ENCODE peak calls at places on chromosomes 6 and 20, in ten cellular contexts. O is left lung; U is CD8-positive, alpha-beta memory T cell; W is A549; J is K562; A is NT2/D1; Z is upper lobe of right lung; D is right lobe of liver; X is H9; Q is GM23248. E is an unnamed sample. For H3K4me1, the result is how much of the 10 kb centered on the place peaks cover.

GRCh38 chr6:126824226-126824625 is 294.2 kb upstream of the RSPO3 start:
- DNase-seq in O (no peak), U (no peak), W (no peak), J (no peak), A (no peak), Z (no peak), D (no peak), X (no peak), Q (no peak), E (no peak)

GRCh38 chr20:4119854-4120209 is 104.5 kb upstream of the RNF24 start:
- DNase-seq in O (no peak), U (no peak), W (no peak), J (no peak), A (no peak), Z (no peak), D (no peak), X (no peak), Q (peak), E (no peak)

GRCh38 chr6:117272032-117272866 is 6.9 kb downstream of the VGLL2 start:
- DNase-seq in O (no peak), U (no peak), W (no peak), J (no peak), A (no peak), Z (no peak), D (no peak), X (peak), Q (no peak), E (no peak)

GRCh38 chr6:50305660-50306059 is 255.9 kb upstream of the DEFB112 start:
- DNase-seq in O (no peak), U (no peak), W (no peak), J (no peak), A (no peak), Z (no peak), D (no peak), X (no peak), Q (no peak), E (no peak)

GRCh38 chr6:18350271-18350670 is 36.9 kb upstream of the RNF144B start:
- DNase-seq in O (no peak), U (no peak), W (no peak), J (no peak), A (no peak), Z (peak), D (no peak), X (no peak), Q (no peak), E (no peak)

GRCh38 chr20:63782051-63782471 is 42.5 kb downstream of the SLC2A4RG start:
- DNase-seq in O (no peak), U (peak), W (no peak), J (no peak), A (no peak), Z (no peak), D (no peak), X (no peak), Q (no peak), E (no peak)

GRCh38 chr6:84455630-84456029 is 228.2 kb upstream of the CEP162 start:
- DNase-seq in O (no peak), U (no peak), W (no peak), J (no peak), A (no peak), Z (no peak), D (no peak), X (no peak), Q (peak), E (no peak)

GRCh38 chr20:33673411-33674293 is 576 bp downstream of the NECAB3 start:
- DNase-seq in O (no peak), U (no peak), W (peak), J (peak), A (no peak), Z (no peak), D (peak), X (no peak), Q (peak), E (peak)

GRCh38 chr20:2752631-2753455 is 47.6 kb downstream of the CPXM1 start:
- DNase-seq in O (no peak), U (peak), W (peak), J (peak), A (peak), Z (no peak), D (peak), X (peak), Q (peak), E (no peak)

GRCh38 chr6:25138697-25139051 is 140.5 kb upstream of the CARMIL1 start:
- DNase-seq in O (no peak), U (peak), W (no peak), J (no peak), A (no peak), Z (no peak), D (no peak), X (no peak), Q (peak), E (no peak)

GRCh38 chr6:150537481-150537880 is 62.2 kb upstream of the PLEKHG1 start:
- DNase-seq in O (no peak), U (no peak), W (no peak), J (no peak), A (no peak), Z (no peak), D (no peak), X (no peak), Q (no peak), E (no peak)

GRCh38 chr6:39102024-39102820 is 12.8 kb downstream of the SAYSD1 start:
- DNase-seq in O (no peak), U (no peak), W (no peak), J (peak), A (no peak), Z (peak), D (no peak), X (peak), Q (peak), E (no peak)

GRCh38 chr6:170438402-170438753 is 114.7 kb downstream of the PSMB1 start:
- DNase-seq in O (peak), U (peak), W (peak), J (peak), A (peak), Z (peak), D (peak), X (peak), Q (peak), E (peak)

GRCh38 chr20:8132632-8133587 is 844 bp downstream of the PLCB1 start:
- DNase-seq in O (peak), U (peak), W (no peak), J (no peak), A (no peak), Z (peak), D (peak), X (peak), Q (peak), E (peak)

GRCh38 chr20:13694420-13695150 is 55.9 kb upstream of the TASP1 start:
- DNase-seq in O (peak), U (no peak), W (no peak), J (no peak), A (no peak), Z (no peak), D (peak), X (no peak), Q (no peak), E (no peak)

GRCh38 chr6:101663099-101663498 is 269.6 kb downstream of the GRIK2 start:
- DNase-seq in O (no peak), U (no peak), W (no peak), J (no peak), A (no peak), Z (no peak), D (no peak), X (no peak), Q (no peak), E (no peak)

GRCh38 chr20:674936-675452 is 608 bp downstream of the SCRT2 start:
- DNase-seq in O (no peak), U (no peak), W (no peak), J (no peak), A (no peak), Z (no peak), D (no peak), X (no peak), Q (no peak), E (no peak)

GRCh38 chr20:13312300-13312699 is 91.2 kb downstream of the ISM1 start:
- DNase-seq in O (no peak), U (no peak), W (no peak), J (no peak), A (no peak), Z (no peak), D (no peak), X (no peak), Q (peak), E (no peak)

GRCh38 chr20:8223096-8223870 is 91.2 kb downstream of the PLCB1 start:
- DNase-seq in O (no peak), U (no peak), W (no peak), J (no peak), A (no peak), Z (no peak), D (no peak), X (no peak), Q (peak), E (no peak)

GRCh38 chr6:104537185-104537584 is 322.5 kb downstream of the HACE1 start:
- DNase-seq in O (no peak), U (no peak), W (no peak), J (no peak), A (no peak), Z (no peak), D (no peak), X (no peak), Q (peak), E (no peak)

GRCh38 chr20:46250772-46251171 is 57.5 kb downstream of the CDH22 start:
- DNase-seq in O (no peak), U (no peak), W (no peak), J (no peak), A (no peak), Z (no peak), D (no peak), X (no peak), Q (no peak), E (no peak)

GRCh38 chr20:34896086-34896551 is 19.7 kb downstream of the ACSS2 start:
- DNase-seq in O (no peak), U (no peak), W (no peak), J (no peak), A (no peak), Z (no peak), D (no peak), X (no peak), Q (no peak), E (no peak)

GRCh38 chr20:20799913-20800312 is 87.5 kb upstream of the RALGAPA2 start:
- DNase-seq in O (no peak), U (no peak), W (no peak), J (no peak), A (no peak), Z (no peak), D (no peak), X (no peak), Q (no peak), E (no peak)

GRCh38 chr6:169940554-169941290 is 189.3 kb downstream of the ERMARD start:
- DNase-seq in O (no peak), U (no peak), W (no peak), J (no peak), A (no peak), Z (no peak), D (no peak), X (no peak), Q (no peak), E (no peak)

GRCh38 chr6:34412054-34412453 is 13.8 kb downstream of the RPS10 start:
- DNase-seq in O (no peak), U (no peak), W (no peak), J (no peak), A (no peak), Z (no peak), D (no peak), X (no peak), Q (no peak), E (no peak)

GRCh38 chr20:53660078-53660909 is 66.7 kb upstream of the ZNF217 start:
- DNase-seq in O (peak), U (no peak), W (peak), J (no peak), A (no peak), Z (no peak), D (no peak), X (peak), Q (peak), E (no peak)

GRCh38 chr6:148509789-148510581 is 167.3 kb downstream of the SASH1 start:
- DNase-seq in O (peak), U (no peak), W (no peak), J (no peak), A (no peak), Z (no peak), D (no peak), X (no peak), Q (peak), E (no peak)

GRCh38 chr6:165568326-165568725 is 94.7 kb downstream of the PDE10A start:
- DNase-seq in O (no peak), U (no peak), W (no peak), J (no peak), A (no peak), Z (no peak), D (no peak), X (no peak), Q (no peak), E (no peak)

GRCh38 chr20:3993109-3993508 is 22.2 kb downstream of the RNF24 start:
- DNase-seq in O (no peak), U (no peak), W (no peak), J (no peak), A (no peak), Z (no peak), D (no peak), X (no peak), Q (no peak), E (no peak)

GRCh38 chr20:58039569-58040092 is 188.8 kb downstream of the ANKRD60 start:
- DNase-seq in O (no peak), U (no peak), W (no peak), J (no peak), A (no peak), Z (no peak), D (no peak), X (no peak), Q (no peak), E (no peak)

GRCh38 chr20:38883981-38884733 is 42.1 kb upstream of the FAM83D start:
- DNase-seq in O (no peak), U (no peak), W (no peak), J (no peak), A (no peak), Z (peak), D (no peak), X (no peak), Q (no peak), E (no peak)

GRCh38 chr20:3045042-3045815 is 623 bp upstream of the MRPS26 start:
- DNase-seq in O (peak), U (no peak), W (peak), J (peak), A (no peak), Z (no peak), D (no peak), X (peak), Q (peak), E (peak)

GRCh38 chr20:49283176-49283702 is 5.4 kb upstream of the ZNFX1 start:
- DNase-seq in O (no peak), U (peak), W (no peak), J (peak), A (no peak), Z (no peak), D (no peak), X (no peak), Q (no peak), E (no peak)

GRCh38 chr6:24558516-24558915 is 63.7 kb downstream of the ALDH5A1 start:
- DNase-seq in O (no peak), U (no peak), W (no peak), J (no peak), A (no peak), Z (no peak), D (no peak), X (no peak), Q (no peak), E (no peak)

GRCh38 chr6:64955435-64955848 is 751.6 kb downstream of the EYS start:
- DNase-seq in O (no peak), U (no peak), W (no peak), J (no peak), A (no peak), Z (no peak), D (no peak), X (no peak), Q (no peak), E (no peak)

GRCh38 chr20:3413393-3413889 is 6.0 kb upstream of the DNAAF9 start:
- DNase-seq in O (no peak), U (no peak), W (no peak), J (no peak), A (no peak), Z (no peak), D (peak), X (no peak), Q (no peak), E (no peak)

GRCh38 chr6:112416885-112417284 is 69.8 kb downstream of the RFPL4B start:
- DNase-seq in O (no peak), U (no peak), W (no peak), J (no peak), A (no peak), Z (no peak), D (no peak), X (no peak), Q (peak), E (no peak)

GRCh38 chr6:6001443-6001842 is 5.3 kb downstream of the NRN1 start:
- DNase-seq in O (no peak), U (no peak), W (no peak), J (no peak), A (no peak), Z (no peak), D (no peak), X (no peak), Q (peak), E (no peak)
- H3K4me1 ChIP-seq in O (half or more), U (half or more), W (under half), J (under half), A (under half), Z (under half), D (under half), X (under half), Q (under half), E (under half)

GRCh38 chr20:59150821-59151251 is 12.8 kb upstream of the ZNF831 start:
- DNase-seq in O (no peak), U (no peak), W (no peak), J (no peak), A (no peak), Z (no peak), D (no peak), X (no peak), Q (no peak), E (no peak)
- H3K4me1 ChIP-seq in O (under half), U (half or more), W (under half), J (under half), A (under half), Z (under half), D (under half), X (under half), Q (under half), E (under half)

GRCh38 chr6:6682225-6682624 is 93.7 kb downstream of the LY86 start:
- DNase-seq in O (no peak), U (no peak), W (no peak), J (no peak), A (no peak), Z (no peak), D (no peak), X (no peak), Q (no peak), E (no peak)
- H3K4me1 ChIP-seq in O (half or more), U (under half), W (under half), J (under half), A (under half), Z (under half), D (half or more), X (under half), Q (under half), E (under half)

DNA sequence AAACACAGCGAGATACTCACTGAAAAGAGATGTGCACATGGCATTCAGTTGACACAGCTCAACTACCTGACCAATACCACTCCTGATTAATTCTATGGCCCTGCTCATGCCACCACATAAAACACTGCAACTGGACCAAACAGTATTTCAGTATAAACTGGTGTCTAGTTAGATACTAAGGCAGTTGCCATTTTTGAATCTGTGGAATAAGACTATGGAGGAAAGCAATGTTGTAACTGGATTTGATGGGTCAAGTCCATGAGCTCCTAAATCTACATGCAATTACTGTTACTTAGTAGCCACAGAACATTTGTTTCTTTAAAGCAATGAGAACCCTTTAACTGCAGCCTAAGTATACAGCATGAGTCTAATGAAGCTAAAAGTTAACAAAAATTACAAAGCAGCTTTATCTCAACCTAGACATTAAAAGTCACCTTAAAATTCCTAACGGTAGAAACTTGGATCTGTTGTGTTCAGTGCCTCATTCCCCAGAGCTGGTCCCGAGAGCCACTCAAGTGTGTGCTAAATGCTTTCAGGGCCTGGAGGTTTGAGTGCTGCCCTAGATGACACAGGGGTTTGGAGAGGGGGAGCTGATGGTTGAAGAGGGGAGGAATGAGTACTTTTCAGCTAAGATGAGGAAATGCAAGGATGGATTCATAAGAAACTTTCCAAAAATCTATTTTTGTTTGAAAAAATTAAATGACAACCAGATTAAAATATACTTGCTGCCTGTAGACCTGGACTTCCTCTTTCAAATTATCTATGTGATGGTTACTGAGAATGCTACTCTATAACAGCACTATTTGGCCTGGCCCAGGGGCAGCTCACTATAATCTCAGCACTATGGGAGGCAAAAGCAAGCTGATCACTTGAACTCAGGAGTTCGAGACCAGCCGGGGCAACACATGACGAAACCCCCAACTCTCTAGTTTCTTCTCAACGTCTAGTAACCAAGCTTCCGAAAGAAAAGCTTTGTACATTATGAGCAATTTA is 15.6 kb downstream of the SNX5 start:
- DNase-seq in O (no peak), U (no peak), W (no peak), J (no peak), A (no peak), Z (no peak), D (no peak), X (no peak), Q (no peak), E (no peak)
- H3K4me1 ChIP-seq in O (under half), U (under half), W (under half), J (under half), A (under half), Z (under half), D (under half), X (under half), Q (under half), E (under half)

GRCh38 chr6:156658186-156658585 is 119.0 kb upstream of the ARID1B start:
- DNase-seq in O (peak), U (no peak), W (no peak), J (no peak), A (no peak), Z (no peak), D (no peak), X (no peak), Q (peak), E (peak)
- H3K4me1 ChIP-seq in O (under half), U (under half), W (under half), J (under half), A (under half), Z (under half), D (under half), X (under half), Q (under half), E (under half)

GRCh38 chr6:30748851-30749540 is 4.6 kb upstream of the IER3 start:
- DNase-seq in O (no peak), U (no peak), W (no peak), J (no peak), A (no peak), Z (no peak), D (no peak), X (no peak), Q (peak), E (no peak)

GRCh38 chr6:30750379-30750668 is 6.0 kb upstream of the IER3 start:
- DNase-seq in O (no peak), U (no peak), W (no peak), J (no peak), A (no peak), Z (no peak), D (no peak), X (no peak), Q (no peak), E (no peak)

GRCh38 chr6:30747300-30747687 is 2.9 kb upstream of the IER3 start:
- DNase-seq in O (no peak), U (no peak), W (no peak), J (no peak), A (no peak), Z (no peak), D (no peak), X (no peak), Q (no peak), E (no peak)

GRCh38 chr6:30749554-30750378 is 5.4 kb upstream of the IER3 start:
- DNase-seq in O (no peak), U (no peak), W (no peak), J (no peak), A (no peak), Z (no peak), D (no peak), X (no peak), Q (no peak), E (no peak)

DNA sequence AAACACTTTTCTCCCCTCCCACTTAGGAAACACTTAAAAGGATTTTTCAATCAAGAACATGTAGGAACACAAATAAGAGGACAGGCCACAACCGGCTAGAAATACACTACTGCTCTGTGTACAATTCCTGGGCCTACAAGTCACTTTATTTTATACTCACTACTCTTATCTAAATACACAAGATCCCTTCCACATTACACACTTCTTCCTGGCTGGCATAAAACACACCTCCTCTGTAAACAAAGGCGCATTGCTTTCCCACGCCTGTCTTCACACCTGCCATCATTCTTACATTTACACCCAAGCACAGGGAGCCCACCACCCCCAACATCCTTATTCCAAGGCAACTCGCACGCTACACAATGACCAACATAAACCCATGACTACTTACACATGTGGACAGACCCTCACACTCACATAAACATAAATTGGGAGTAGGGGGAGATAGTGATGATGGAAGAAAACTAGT is 4.0 kb upstream of the IER3 start:
- DNase-seq in O (no peak), U (no peak), W (no peak), J (no peak), A (no peak), Z (no peak), D (no peak), X (no peak), Q (no peak), E (no peak)
- H3K4me1 ChIP-seq in O (half or more), U (under half), W (half or more), J (under half), A (under half), Z (under half), D (under half), X (under half), Q (under half), E (under half)

GRCh38 chr6:108652375-108652774 is 91.7 kb downstream of the FOXO3 start:
- DNase-seq in O (no peak), U (no peak), W (no peak), J (no peak), A (no peak), Z (no peak), D (no peak), X (no peak), Q (peak), E (no peak)
- H3K4me1 ChIP-seq in O (half or more), U (under half), W (under half), J (under half), A (under half), Z (half or more), D (half or more), X (under half), Q (half or more), E (half or more)